ENCODE peak calls at places on chromosomes 5 and 9, in five cellular contexts. E, C, Z, H and P are unnamed samples.

GRCh38 chr5:1546556-1546955 is 22.8 kb upstream of the LPCAT1 start:
- DNase-seq in E (no peak), C (no peak), Z (peak; percentile 62), H (no peak), P (no peak)

GRCh38 chr9:117434568-117434967 is 19.7 kb upstream of the ASTN2 start:
- DNase-seq in E (no peak), C (no peak), Z (no peak), H (no peak), P (no peak)

GRCh38 chr5:51383494-51384081 is 340 bp downstream of the ISL1 start:
- DNase-seq in E (no peak), C (no peak), Z (no peak), H (no peak), P (no peak)

GRCh38 chr5:50559955-50560354 is 106.5 kb upstream of the PARP8 start:
- DNase-seq in E (no peak), C (no peak), Z (no peak), H (no peak), P (no peak)

GRCh38 chr9:123960965-123961364 is 31.0 kb upstream of the DENND1A start:
- DNase-seq in E (no peak), C (no peak), Z (no peak), H (no peak), P (no peak)

GRCh38 chr5:143402464-143403356 is 776 bp downstream of the NR3C1 start:
- DNase-seq in E (peak; percentile 71), C (peak; percentile 70), Z (peak; percentile 85), H (peak; percentile 62), P (peak; percentile 57)

GRCh38 chr9:93552923-93553322 is 23.5 kb upstream of the PHF2 start:
- DNase-seq in E (no peak), C (no peak), Z (no peak), H (no peak), P (no peak)

GRCh38 chr5:134902071-134902801 is 2.7 kb upstream of the PCBD2 start:
- DNase-seq in E (no peak), C (no peak), Z (no peak), H (no peak), P (no peak)

GRCh38 chr5:128436825-128437224 is 101.2 kb downstream of the FBN2 start:
- DNase-seq in E (no peak), C (no peak), Z (no peak), H (no peak), P (no peak)

DNA sequence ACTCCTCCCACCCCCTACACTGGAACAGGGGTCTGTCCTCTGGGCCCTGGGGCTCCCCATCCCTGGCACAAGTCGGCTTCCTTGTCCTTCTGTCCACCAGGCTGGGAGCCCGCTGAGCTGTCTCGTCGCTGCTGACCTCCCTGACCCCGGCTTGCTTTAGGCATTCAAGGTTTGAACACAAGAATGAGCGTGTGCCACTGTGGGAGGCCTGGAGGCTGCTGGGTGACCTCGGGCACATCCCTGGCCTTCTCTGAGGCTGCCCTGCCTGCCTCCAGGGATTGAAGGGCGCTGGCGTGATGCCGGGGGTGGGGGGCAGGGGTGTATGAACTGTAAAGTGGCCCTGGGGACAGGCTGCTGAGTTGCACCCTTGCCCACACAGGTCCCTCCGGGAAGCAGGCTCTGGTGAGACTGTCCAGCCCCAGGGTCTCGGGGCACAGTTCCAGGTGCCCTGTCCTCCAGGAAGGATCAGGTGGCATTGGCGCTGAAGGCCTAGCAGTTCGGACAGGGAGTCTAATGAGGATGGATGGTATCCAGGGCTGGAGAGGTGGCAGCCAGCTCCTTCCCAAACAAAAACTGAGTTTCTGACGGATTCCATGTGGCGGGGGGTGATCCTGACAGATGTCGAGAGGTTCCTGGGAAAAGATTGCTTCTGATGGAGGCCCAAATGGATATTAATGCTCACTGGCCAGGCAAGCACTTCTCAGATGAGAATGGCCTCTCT is 18.1 kb downstream of the FIBCD1 start:
- DNase-seq in E (no peak), C (no peak), Z (no peak), H (no peak), P (no peak)
- H3K27me3 ChIP-seq in E (no peaks in the 10 kb centered on the region), C (peaks cover 32% of the 10 kb centered on the region), Z (peaks cover 15% of the 10 kb centered on the region), H (peaks cover 53% of the 10 kb centered on the region), P (no peaks in the 10 kb centered on the region)

DNA sequence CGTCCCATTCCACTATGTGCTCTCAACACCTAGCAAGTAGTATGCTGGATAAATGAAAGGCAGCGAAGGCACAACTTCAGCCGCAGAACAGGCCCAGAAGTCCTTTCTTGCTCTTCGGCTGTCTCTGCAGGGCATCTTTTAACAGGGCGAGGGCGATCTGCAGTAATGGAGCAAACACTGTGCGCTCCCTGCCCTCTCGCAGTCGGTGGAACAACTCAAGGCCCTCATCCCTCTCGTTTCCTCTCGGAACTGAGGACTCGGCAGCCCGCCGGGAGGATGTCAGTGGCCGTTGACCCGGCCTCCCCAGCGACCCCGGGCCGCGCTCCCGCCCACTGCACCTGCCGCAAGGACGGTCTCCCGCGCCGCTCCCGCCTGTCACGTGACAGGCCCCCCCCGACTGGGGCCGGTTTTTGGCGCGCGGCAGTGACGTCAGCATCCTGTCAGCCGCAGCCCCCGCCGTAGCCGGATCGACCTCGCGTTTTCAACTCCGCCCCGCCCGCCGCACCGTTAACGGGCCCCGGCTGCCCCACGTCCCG is 1.1 kb downstream of the ZNF367 start:
- DNase-seq in E (peak; percentile 91), C (peak; percentile 85), Z (peak; percentile 94), H (peak; percentile 95), P (peak; percentile 89)
- TF ChIP-seq POLR2A in E (peak; percentile 63), C (peak; percentile 58), Z (peak; percentile 59), H (peak; percentile 90), P (peak; percentile 79)

DNA sequence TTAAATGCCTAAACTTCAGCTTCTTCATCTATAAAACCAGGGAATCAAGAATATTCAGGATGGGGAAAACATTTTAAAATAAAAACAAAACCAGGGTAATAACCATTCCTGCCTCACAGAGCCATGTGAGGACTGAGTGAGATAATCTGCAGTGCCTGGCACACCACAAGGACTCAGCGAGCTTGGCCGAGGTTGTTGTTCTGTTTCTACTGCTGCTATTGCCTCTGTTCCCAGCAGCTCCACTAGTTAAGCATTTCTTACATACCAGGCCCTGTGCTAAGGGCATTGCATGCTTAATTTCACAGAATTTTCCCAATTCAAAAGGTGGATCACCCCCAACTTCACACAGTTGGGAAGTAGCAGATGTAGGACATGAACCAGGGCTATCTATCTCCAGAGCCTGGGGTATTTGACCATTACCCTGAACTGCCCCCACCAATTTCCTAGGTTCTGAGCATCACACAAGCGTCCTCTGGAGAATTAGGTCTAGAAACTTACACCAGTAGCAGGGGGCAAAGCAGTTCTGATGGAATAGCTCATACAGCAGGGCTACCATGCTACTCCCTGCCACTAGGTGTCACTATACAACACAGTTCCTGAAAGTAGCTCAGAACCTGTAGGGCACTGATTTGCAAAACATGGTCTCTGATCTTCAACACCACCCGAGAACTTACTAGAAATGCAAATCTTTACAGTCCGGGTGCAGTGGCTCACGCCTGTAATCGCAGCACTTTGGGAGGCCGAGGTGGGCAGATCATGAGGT is 74.3 kb downstream of the LRSAM1 start:
- DNase-seq in E (no peak), C (no peak), Z (no peak), H (no peak), P (no peak)
- TF ChIP-seq CTCF in E (peak; percentile 41), C (peak; percentile 24), Z (peak; percentile 48), H (peak; percentile 49), P (peak; percentile 26)

DNA sequence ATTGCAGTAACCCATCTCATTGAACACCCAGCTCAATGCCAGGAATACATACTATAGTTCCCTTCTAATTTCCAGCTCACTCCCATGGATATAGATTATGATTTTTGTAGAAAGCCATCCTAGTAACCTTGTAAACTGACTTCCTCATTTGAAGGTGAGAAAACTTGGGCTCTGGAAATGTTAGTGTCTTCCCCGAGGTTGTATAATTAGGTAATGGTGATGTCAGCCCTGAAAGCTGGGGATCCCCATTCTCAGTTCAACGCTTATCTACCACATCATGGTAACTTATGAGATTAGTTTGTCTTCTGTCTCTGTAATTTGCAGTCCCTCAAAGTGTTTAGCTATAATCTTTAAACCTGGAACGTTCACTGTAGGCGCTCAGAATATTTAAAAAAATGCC is 34.6 kb upstream of the PTCH1 start:
- DNase-seq in E (no peak), C (no peak), Z (no peak), H (no peak), P (no peak)
- H3K27me3 ChIP-seq in E (peaks cover 15% of the 10 kb centered on the region), C (peaks cover 19% of the 10 kb centered on the region), Z (peaks cover 30% of the 10 kb centered on the region), H (no peaks in the 10 kb centered on the region), P (no peaks in the 10 kb centered on the region)

DNA sequence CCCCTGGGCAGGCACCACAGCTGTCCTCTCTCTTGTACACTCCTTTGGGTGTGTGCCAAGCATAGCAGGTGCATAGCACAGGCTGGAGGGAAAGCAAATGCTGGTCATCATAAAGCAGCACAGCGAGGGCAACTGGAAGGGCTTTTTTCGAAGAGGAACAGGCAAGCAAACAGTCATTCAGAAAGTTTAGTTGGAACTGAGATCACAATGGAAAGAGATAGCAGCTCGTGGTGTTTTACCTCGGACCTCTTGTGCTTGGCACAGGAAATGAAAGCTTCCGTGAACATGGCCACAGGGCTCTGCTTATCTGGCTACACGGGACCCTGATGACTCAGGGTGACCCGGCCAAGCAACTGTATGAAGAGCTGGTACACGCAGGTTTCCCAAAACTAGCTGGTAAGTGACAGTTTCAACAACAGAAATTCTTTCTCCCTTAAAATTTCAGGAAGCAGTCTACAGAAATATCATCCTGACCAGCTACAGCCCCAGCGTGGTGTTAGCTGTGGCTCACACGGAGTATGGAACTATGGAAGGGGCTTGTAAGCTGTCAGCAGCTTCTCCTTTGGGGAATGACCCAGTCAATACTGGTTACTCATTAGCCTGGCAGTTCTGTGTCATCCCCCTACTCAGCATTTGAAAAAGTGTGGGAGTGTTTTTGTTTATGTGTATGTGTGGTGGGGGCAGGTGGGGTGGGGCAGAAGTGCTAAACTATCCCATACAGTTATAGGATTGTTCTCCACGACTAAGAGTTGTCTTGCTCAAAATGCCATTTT is 48.1 kb downstream of the POC5 start:
- DNase-seq in E (no peak), C (no peak), Z (no peak), H (peak; percentile 65), P (peak; percentile 55)
- TF ChIP-seq POLR2A in E (no peak), C (no peak), Z (no peak), H (no peak), P (no peak)

GRCh38 chr9:33719581-33720374 is 75.6 kb upstream of the PRSS3 start:
- DNase-seq in E (no peak), C (no peak), Z (no peak), H (no peak), P (peak; percentile 21)

GRCh38 chr9:33721674-33722358 is 73.5 kb upstream of the PRSS3 start:
- DNase-seq in E (peak; percentile 76), C (peak; percentile 51), Z (peak; percentile 90), H (peak; percentile 90), P (peak; percentile 89)

GRCh38 chr9:33718987-33719386 is 76.4 kb upstream of the PRSS3 start:
- DNase-seq in E (no peak), C (no peak), Z (no peak), H (no peak), P (peak; percentile 45)

GRCh38 chr9:33722359-33722675 is 73.0 kb upstream of the PRSS3 start:
- DNase-seq in E (no peak), C (no peak), Z (no peak), H (no peak), P (no peak)
- TF ChIP-seq CTCF in E (no peak), C (no peak), Z (no peak), H (no peak), P (no peak)